ENCODE peak calls at places on chromosome 13, in four cellular contexts. A is HEK293T, X is K562, C is HepG2. U is an unnamed sample.

GRCh38 chr13:75618308-75618707 is 17.8 kb upstream of the LMO7 start:
- DNase-seq in X (no peak), C (no peak), A (no peak), U (no peak)

GRCh38 chr13:24652346-24652745 is 27.9 kb upstream of the ATP12A start:
- DNase-seq in X (no peak), A (no peak), C (no peak), U (no peak)

GRCh38 chr13:110014719-110015118 is 228.3 kb upstream of the IRS2 start:
- DNase-seq in A (no peak), X (no peak), C (no peak), U (no peak)

GRCh38 chr13:51827254-51827653 is 17.7 kb downstream of the TMEM272 start:
- DNase-seq in C (no peak), A (no peak), X (no peak), U (no peak)

GRCh38 chr13:75145926-75146325 is 336.0 kb downstream of the TBC1D4 start:
- DNase-seq in X (no peak), A (no peak), C (no peak), U (no peak)

GRCh38 chr13:113936566-113936965 is 37.3 kb downstream of the C13orf46 start:
- DNase-seq in C (no peak), A (no peak), X (no peak), U (no peak)

GRCh38 chr13:46478641-46479040 is 74.3 kb upstream of the LRCH1 start:
- DNase-seq in X (no peak), A (no peak), C (no peak), U (no peak)

GRCh38 chr13:30932481-30933333 is at the start of gene TEX26:
- DNase-seq in X (no peak), A (no peak), C (no peak), U (no peak)

GRCh38 chr13:76799696-76800095 is 86.5 kb downstream of the KCTD12 start:
- DNase-seq in X (no peak), A (no peak), C (no peak), U (no peak)

GRCh38 chr13:106446011-106446410 is 89.5 kb downstream of the EFNB2 start:
- DNase-seq in C (no peak), A (no peak), X (no peak), U (no peak)

GRCh38 chr13:110797230-110797877 is 83.9 kb downstream of the ING1 start:
- DNase-seq in X (no peak), A (no peak), C (no peak), U (no peak)

GRCh38 chr13:94033830-94034642 is 445.4 kb downstream of the DCT start:
- DNase-seq in C (no peak), X (no peak), A (no peak), U (no peak)

GRCh38 chr13:30147380-30147779 is 160.0 kb downstream of the KATNAL1 start:
- DNase-seq in X (no peak), C (no peak), A (no peak), U (no peak)

DNA sequence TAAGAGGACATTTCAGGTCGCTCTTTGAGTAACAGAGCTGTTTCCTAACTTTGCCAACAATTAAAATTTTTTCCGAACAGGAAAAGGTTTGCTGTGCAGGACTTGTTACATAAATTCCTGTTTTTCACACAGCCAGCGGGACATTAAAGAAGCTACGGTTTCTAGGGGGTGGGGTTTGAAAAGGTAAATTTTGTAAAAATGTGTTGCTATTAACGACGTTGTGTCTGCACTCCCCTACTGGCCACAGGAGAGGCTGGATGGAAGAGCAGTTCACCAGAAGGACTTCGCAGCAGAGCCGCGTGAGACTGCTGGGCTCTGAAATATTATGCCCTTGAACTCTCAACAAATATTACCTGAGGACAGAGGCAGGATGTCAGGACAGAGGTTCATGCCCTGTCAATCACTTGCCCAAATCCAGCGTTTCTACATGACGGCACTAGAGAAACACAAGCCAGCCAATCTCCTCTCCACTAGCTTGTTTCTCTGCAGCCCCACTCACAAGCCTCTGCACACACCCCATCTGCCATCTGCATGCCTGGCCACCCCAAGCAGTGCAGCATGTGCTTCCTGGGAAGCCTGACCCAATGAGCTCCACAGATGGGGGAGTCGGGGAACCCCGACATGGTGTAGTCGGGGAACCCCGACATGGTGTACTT is 102.0 kb downstream of the FOXO1 start:
- DNase-seq in A (no peak), X (no peak), C (peak; percentile 96), U (peak; percentile 24)
- TF ChIP-seq FOXK2 in A (no peak), X (no peak), C (peak; percentile 50), U (no peak)

GRCh38 chr13:39245688-39246087 is 207.4 kb downstream of the NHLRC3 start:
- DNase-seq in A (no peak), X (no peak), C (no peak), U (no peak)
- TF ChIP-seq FOXK2 in A (no peak), X (no peak), C (no peak), U (no peak)

GRCh38 chr13:63741029-63741813 is 2325.6 kb upstream of the PCDH20 start:
- DNase-seq in X (no peak), C (no peak), A (no peak), U (no peak)
- TF ChIP-seq FOXK2 in X (no peak), C (no peak), A (no peak), U (no peak)

GRCh38 chr13:66405908-66406802 is 824.0 kb downstream of the PCDH9 start:
- DNase-seq in C (no peak), X (no peak), A (no peak), U (no peak)

GRCh38 chr13:66407159-66407558 is 823.0 kb downstream of the PCDH9 start:
- DNase-seq in X (no peak), A (no peak), C (no peak), U (no peak)

GRCh38 chr13:66414196-66414800 is 815.8 kb downstream of the PCDH9 start:
- DNase-seq in A (peak; percentile 21), X (no peak), C (no peak), U (no peak)

GRCh38 chr13:66410314-66410713 is 819.8 kb downstream of the PCDH9 start:
- DNase-seq in X (no peak), C (no peak), A (no peak), U (no peak)

GRCh38 chr13:66409542-66409941 is 820.6 kb downstream of the PCDH9 start:
- DNase-seq in C (no peak), A (no peak), X (no peak), U (no peak)
- TF ChIP-seq FOXK2 in C (no peak), A (no peak), X (no peak), U (no peak)

DNA sequence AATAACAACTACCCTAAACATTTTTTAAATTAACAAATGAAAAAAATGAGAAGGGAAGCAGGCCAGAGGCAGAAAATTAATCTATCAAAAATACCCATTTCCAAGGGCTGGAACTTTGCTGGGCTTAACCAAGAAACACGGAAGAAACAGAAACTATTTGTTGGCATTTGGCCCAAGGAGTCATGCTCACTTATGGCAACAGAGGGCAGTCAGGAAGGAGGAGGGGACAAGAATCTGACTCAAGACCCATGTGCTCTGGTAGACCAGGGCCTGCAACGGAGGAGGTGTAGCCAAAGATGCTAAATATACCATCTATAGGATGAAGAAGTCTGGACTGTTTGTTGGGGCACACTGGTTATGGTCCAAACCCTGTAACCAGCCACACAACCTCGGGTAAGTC is 496.7 kb downstream of the COG6 start:
- DNase-seq in X (peak; percentile 6), A (no peak), C (no peak), U (no peak)
- TF ChIP-seq FOXK2 in X (no peak), A (no peak), C (no peak), U (no peak)

DNA sequence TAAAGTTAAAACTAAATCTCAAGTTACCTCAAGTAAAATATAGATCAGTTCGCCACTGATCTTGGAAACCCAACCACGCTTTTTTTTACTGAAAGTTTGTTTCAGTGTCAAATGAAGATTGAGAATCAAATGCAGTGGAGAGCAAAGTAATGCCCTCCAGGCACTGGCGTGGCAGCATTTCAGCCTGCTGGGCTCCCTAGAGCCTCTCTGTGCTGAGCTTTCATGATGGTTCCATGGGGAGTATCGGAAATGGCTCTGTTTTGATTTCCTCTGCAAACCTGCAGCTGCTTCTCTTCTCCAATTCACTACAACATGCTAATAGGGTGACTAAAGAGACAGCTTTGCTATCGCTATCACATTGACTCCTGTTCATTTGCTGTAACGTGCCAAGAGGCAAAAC is 141.6 kb downstream of the FGF14 start:
- DNase-seq in X (no peak), A (no peak), C (no peak), U (no peak)
- TF ChIP-seq FOXK2 in X (no peak), A (no peak), C (no peak), U (no peak)

GRCh38 chr13:49998714-49999624 is 2.1 kb downstream of the TRIM13 start:
- DNase-seq in C (no peak), X (no peak), A (no peak), U (no peak)
- TF ChIP-seq FOXK2 in C (no peak), X (no peak), A (no peak), U (no peak)

GRCh38 chr13:42832341-42833153 is 51.2 kb downstream of the FAM216B start:
- DNase-seq in C (peak; percentile 20), X (no peak), A (no peak), U (no peak)
- TF ChIP-seq FOXK2 in C (no peak), X (no peak), A (no peak), U (no peak)

GRCh38 chr13:36160297-36160696 is 29.1 kb upstream of the DCLK1 start:
- DNase-seq in C (no peak), A (no peak), X (no peak), U (no peak)

GRCh38 chr13:36163303-36163702 is 32.1 kb upstream of the DCLK1 start:
- DNase-seq in A (no peak), X (no peak), C (no peak), U (no peak)

GRCh38 chr13:36163809-36164308 is 32.7 kb upstream of the DCLK1 start:
- DNase-seq in X (no peak), A (peak; percentile 63), C (no peak), U (no peak)

DNA sequence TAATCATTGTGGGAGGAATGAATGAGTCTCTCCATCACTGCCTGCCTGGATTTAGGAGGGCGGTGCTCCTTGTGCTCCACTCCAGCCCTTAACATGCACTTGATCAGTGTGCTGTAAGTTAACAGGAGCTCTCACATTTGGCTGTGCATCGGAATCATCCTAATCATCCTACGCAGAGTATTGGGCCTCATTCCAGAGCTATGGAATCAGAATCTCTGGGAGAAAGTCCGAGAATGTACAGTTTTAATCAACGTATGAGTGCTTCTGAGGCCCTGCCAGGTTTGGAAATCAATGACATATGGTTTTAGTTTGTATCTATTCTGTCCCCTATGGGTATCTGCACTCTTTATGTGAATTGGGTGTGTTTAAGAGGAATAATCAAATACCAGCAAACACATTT is 34.9 kb upstream of the DCLK1 start:
- DNase-seq in C (no peak), A (no peak), X (no peak), U (no peak)
- TF ChIP-seq FOXK2 in C (no peak), A (no peak), X (no peak), U (no peak)

U was measured in GM12878.